ENCODE peak calls at places on chromosomes 1 and 21, in nine cellular contexts. N is activated effector memory CD4-positive, alpha-beta T cell treated with Interleukin-2 at 50 U/mL for 16 hours; K is activated T-cell treated with anti-CD3 and anti-CD28 coated beads, Interleukin-2, amount 50 U/mL, for 4 hours; B is stimulated activated CD4-positive, alpha-beta T cell treated with anti-CD3 and anti-CD28 coated beads, TNF-alpha, amount 100 ng/mL, for 24 hours; P is fibroblast of lung; I is heart left ventricle; Q is AG10803; H is Right ventricle myocardium superior; W is iPS-NIHi11. U is an unnamed sample.
A peak's percentile ranks its signal among the peaks of the same experiment; 100 is the strongest.

GRCh38 chr1:173914366-173914871 is 2.7 kb downstream of the SERPINC1 start:
- DNase-seq in Q (no peak), P (no peak), K (peak; percentile 10), N (no peak), B (peak; percentile 31), H (no peak), I (no peak), W (peak; percentile 80), U (no peak)

GRCh38 chr1:83798965-83799364 is 200.0 kb downstream of the TTLL7 start:
- DNase-seq in W (no peak), Q (no peak), H (no peak), B (no peak), P (no peak), N (no peak), I (no peak), K (no peak), U (no peak)

GRCh38 chr1:8211620-8212442 is 106.1 kb upstream of the SLC45A1 start:
- DNase-seq in B (peak; percentile 19), N (no peak), K (no peak), H (peak; percentile 55), P (peak; percentile 100), W (no peak), Q (peak; percentile 99), I (no peak), U (no peak)

GRCh38 chr1:39173119-39173994 is 31.1 kb upstream of the MACF1 start:
- DNase-seq in I (no peak), H (no peak), K (no peak), P (peak; percentile 70), N (no peak), B (no peak), W (no peak), Q (peak; percentile 59), U (no peak)

GRCh38 chr1:234582186-234582585 is 27.8 kb downstream of the IRF2BP2 start:
- DNase-seq in P (no peak), Q (no peak), I (no peak), H (no peak), K (no peak), N (no peak), B (no peak), W (no peak), U (no peak)

GRCh38 chr21:38741092-38741975 is 64.4 kb upstream of the ETS2 start:
- DNase-seq in W (no peak), I (no peak), N (no peak), B (no peak), Q (no peak), P (no peak), H (no peak), K (no peak), U (no peak)

GRCh38 chr1:185681034-185681633 is 53.1 kb upstream of the HMCN1 start:
- DNase-seq in B (no peak), P (peak; percentile 26), N (no peak), H (no peak), I (peak; percentile 25), Q (peak; percentile 36), W (peak; percentile 38), K (no peak), U (no peak)

GRCh38 chr1:116246174-116246573 is 126.9 kb upstream of the ATP1A1 start:
- DNase-seq in B (no peak), H (no peak), Q (no peak), I (no peak), W (no peak), N (no peak), K (no peak), P (no peak), U (no peak)

GRCh38 chr1:246711548-246712003 is 12.6 kb upstream of the SCCPDH start:
- DNase-seq in W (no peak), N (no peak), K (no peak), I (no peak), B (no peak), P (no peak), H (no peak), Q (no peak), U (no peak)

GRCh38 chr21:34702341-34702807 is 33.6 kb downstream of the CLIC6 start:
- DNase-seq in N (no peak), Q (peak; percentile 98), P (peak; percentile 83), W (no peak), K (no peak), H (no peak), B (no peak), I (no peak), U (no peak)

GRCh38 chr1:182802006-182802798 is 12.6 kb downstream of the NPL start:
- DNase-seq in N (no peak), I (no peak), B (no peak), W (no peak), Q (no peak), H (no peak), P (no peak), K (no peak), U (peak; percentile 32)

GRCh38 chr1:235199441-235199840 is 38.4 kb upstream of the RBM34 start:
- DNase-seq in P (peak; percentile 42), I (no peak), H (no peak), B (no peak), N (no peak), Q (peak; percentile 55), W (peak; percentile 72), K (no peak), U (no peak)

GRCh38 chr21:16071082-16071481 is 341.3 kb downstream of the USP25 start:
- DNase-seq in N (no peak), W (no peak), I (no peak), Q (peak; percentile 50), P (peak; percentile 94), K (no peak), H (no peak), B (no peak), U (no peak)

GRCh38 chr1:17630048-17630830 is 90.7 kb downstream of the ARHGEF10L start:
- DNase-seq in Q (peak; percentile 78), P (no peak), K (no peak), N (no peak), H (peak; percentile 78), I (peak; percentile 59), B (no peak), W (no peak), U (peak; percentile 74)

GRCh38 chr1:239383714-239384113 is 2.7 kb upstream of the CHRM3 start:
- DNase-seq in I (no peak), P (no peak), B (no peak), W (no peak), K (no peak), N (no peak), H (no peak), Q (no peak), U (no peak)

GRCh38 chr1:18703041-18703621 is 72.5 kb downstream of the PAX7 start:
- DNase-seq in Q (no peak), P (no peak), W (peak; percentile 85), N (no peak), I (no peak), B (no peak), K (no peak), H (no peak), U (no peak)

GRCh38 chr1:116580446-116581322 is 9.9 kb upstream of the CD58 start:
- DNase-seq in Q (peak; percentile 43), H (no peak), I (no peak), P (peak; percentile 58), N (no peak), K (no peak), B (no peak), W (no peak), U (no peak)

GRCh38 chr1:115771847-115772457 is 3.4 kb upstream of the CASQ2 start:
- DNase-seq in N (no peak), I (peak; percentile 68), B (no peak), W (peak; percentile 79), P (peak; percentile 83), K (no peak), Q (peak; percentile 86), H (peak; percentile 68), U (peak; percentile 64)

GRCh38 chr1:181192277-181192676 is 103.8 kb downstream of the IER5 start:
- DNase-seq in Q (no peak), B (no peak), P (no peak), N (no peak), W (no peak), H (no peak), K (no peak), I (no peak), U (no peak)

GRCh38 chr21:15241997-15242767 is 177.4 kb upstream of the NRIP1 start:
- DNase-seq in H (no peak), Q (no peak), N (no peak), I (no peak), W (peak; percentile 62), P (peak; percentile 29), K (no peak), B (no peak), U (no peak)

GRCh38 chr1:32892368-32893197 is 6.3 kb downstream of the HPCA start:
- DNase-seq in P (peak; percentile 36), Q (no peak), H (no peak), I (no peak), K (no peak), B (peak; percentile 41), W (peak; percentile 95), N (no peak), U (no peak)

GRCh38 chr1:25538165-25538860 is 5.1 kb upstream of the LDLRAP1 start:
- DNase-seq in B (no peak), H (no peak), Q (no peak), N (no peak), I (no peak), K (no peak), P (no peak), W (no peak), U (no peak)

GRCh38 chr1:64955093-64956066 is 11.0 kb downstream of the JAK1 start:
- DNase-seq in P (no peak), W (no peak), H (no peak), Q (no peak), N (no peak), B (no peak), I (peak; percentile 27), K (no peak), U (no peak)

GRCh38 chr1:10594481-10595050 is 119.8 kb downstream of the PEX14 start:
- DNase-seq in N (no peak), B (no peak), Q (no peak), P (no peak), H (no peak), K (no peak), I (no peak), W (no peak), U (no peak)

GRCh38 chr1:201791051-201791774 is 37.7 kb upstream of the IPO9 start:
- DNase-seq in P (no peak), H (no peak), I (peak; percentile 58), N (no peak), K (no peak), B (no peak), W (no peak), Q (no peak), U (no peak)

GRCh38 chr1:90614872-90615271 is 102.2 kb downstream of the BARHL2 start:
- DNase-seq in I (no peak), B (no peak), K (no peak), W (peak; percentile 37), N (no peak), Q (no peak), H (no peak), P (no peak), U (no peak)

GRCh38 chr1:25482211-25482610 is 51.5 kb downstream of the MACO1 start:
- DNase-seq in P (no peak), B (no peak), N (no peak), H (no peak), I (no peak), W (no peak), K (no peak), Q (no peak), U (no peak)

GRCh38 chr1:87398644-87399043 is 70.0 kb downstream of the LMO4 start:
- DNase-seq in P (peak; percentile 89), W (no peak), Q (peak; percentile 77), H (no peak), B (no peak), K (no peak), N (no peak), I (no peak), U (no peak)

GRCh38 chr1:12619396-12620141 is 1.6 kb upstream of the DHRS3 start:
- DNase-seq in W (peak; percentile 78), H (peak; percentile 91), N (peak; percentile 68), Q (peak; percentile 90), B (peak; percentile 78), K (peak; percentile 75), P (peak; percentile 80), I (peak; percentile 89), U (peak; percentile 90)

GRCh38 chr1:205451759-205452164 is 4.1 kb downstream of the BLACAT1 start:
- DNase-seq in I (no peak), Q (no peak), H (no peak), B (no peak), P (no peak), K (no peak), W (no peak), N (no peak), U (no peak)

GRCh38 chr1:166354411-166354810 is 187.6 kb upstream of the FAM78B start:
- DNase-seq in I (no peak), P (no peak), N (no peak), K (no peak), W (peak; percentile 55), B (no peak), Q (no peak), H (no peak), U (no peak)

U was measured in left ventricle myocardium superior.